ENCODE peak calls at places on chromosomes 7 and 10, in five cellular contexts. One of them, this sample, is unnamed.

GRCh38 chr7:118312051-118312450 is 87.5 kb downstream of the ANKRD7 start:
- DNase-seq in neuronal stem cell: no peak
- DNase-seq in H1: no peak
- DNase-seq in mesendoderm: no peak
- DNase-seq in IMR-90: no peak
- DNase-seq in this sample: no peak

GRCh38 chr7:12786494-12786893 is 99.1 kb downstream of the ARL4A start:
- DNase-seq in neuronal stem cell: no peak
- DNase-seq in H1: no peak
- DNase-seq in IMR-90: no peak
- DNase-seq in mesendoderm: no peak
- DNase-seq in this sample: no peak

GRCh38 chr7:157544226-157544625 is 207.4 kb downstream of the DNAJB6 start:
- DNase-seq in IMR-90: no peak
- DNase-seq in neuronal stem cell: no peak
- DNase-seq in H1: no peak
- DNase-seq in mesendoderm: no peak
- DNase-seq in this sample: no peak

GRCh38 chr7:2821161-2821841 is 22.8 kb downstream of the GNA12 start:
- DNase-seq in neuronal stem cell: no peak
- DNase-seq in mesendoderm: peak
- DNase-seq in H1: peak
- DNase-seq in IMR-90: peak
- DNase-seq in this sample: peak

GRCh38 chr10:50501899-50502556 is 121.7 kb downstream of the SGMS1 start:
- DNase-seq in IMR-90: no peak
- DNase-seq in neuronal stem cell: no peak
- DNase-seq in mesendoderm: peak
- DNase-seq in H1: no peak
- DNase-seq in this sample: no peak

GRCh38 chr10:15335500-15335899 is 35.6 kb downstream of the FAM171A1 start:
- DNase-seq in mesendoderm: no peak
- DNase-seq in IMR-90: no peak
- DNase-seq in H1: no peak
- DNase-seq in neuronal stem cell: no peak
- DNase-seq in this sample: no peak

GRCh38 chr7:142134944-142135343 is 23.4 kb downstream of the MGAM2 start:
- DNase-seq in mesendoderm: no peak
- DNase-seq in neuronal stem cell: no peak
- DNase-seq in IMR-90: no peak
- DNase-seq in H1: no peak
- DNase-seq in this sample: no peak

GRCh38 chr7:116354546-116355422 is 144.4 kb downstream of the TES start:
- DNase-seq in IMR-90: peak
- DNase-seq in neuronal stem cell: no peak
- DNase-seq in H1: peak
- DNase-seq in mesendoderm: peak
- DNase-seq in this sample: peak

GRCh38 chr7:22799633-22800032 is 23.0 kb downstream of the TOMM7 start:
- DNase-seq in neuronal stem cell: no peak
- DNase-seq in mesendoderm: no peak
- DNase-seq in H1: no peak
- DNase-seq in IMR-90: peak
- DNase-seq in this sample: no peak

GRCh38 chr10:88490216-88490980 is 92.7 kb downstream of the RNLS start:
- DNase-seq in IMR-90: no peak
- DNase-seq in H1: no peak
- DNase-seq in neuronal stem cell: no peak
- DNase-seq in mesendoderm: no peak
- DNase-seq in this sample: no peak

GRCh38 chr10:67868132-67868531 is 16.3 kb upstream of the SIRT1 start:
- DNase-seq in neuronal stem cell: no peak
- DNase-seq in mesendoderm: no peak
- DNase-seq in H1: no peak
- DNase-seq in IMR-90: no peak
- DNase-seq in this sample: no peak

GRCh38 chr10:58773351-58773750 is 260.7 kb downstream of the BICC1 start:
- DNase-seq in neuronal stem cell: no peak
- DNase-seq in H1: no peak
- DNase-seq in mesendoderm: no peak
- DNase-seq in IMR-90: peak
- DNase-seq in this sample: no peak

GRCh38 chr10:122999347-122999746 is 9.2 kb downstream of the IKZF5 start:
- DNase-seq in IMR-90: no peak
- DNase-seq in H1: no peak
- DNase-seq in mesendoderm: no peak
- DNase-seq in neuronal stem cell: no peak
- DNase-seq in this sample: no peak

GRCh38 chr7:1620835-1621234 is 49.2 kb upstream of the ELFN1 start:
- DNase-seq in H1: no peak
- DNase-seq in mesendoderm: no peak
- DNase-seq in IMR-90: no peak
- DNase-seq in neuronal stem cell: no peak
- DNase-seq in this sample: no peak

DNA sequence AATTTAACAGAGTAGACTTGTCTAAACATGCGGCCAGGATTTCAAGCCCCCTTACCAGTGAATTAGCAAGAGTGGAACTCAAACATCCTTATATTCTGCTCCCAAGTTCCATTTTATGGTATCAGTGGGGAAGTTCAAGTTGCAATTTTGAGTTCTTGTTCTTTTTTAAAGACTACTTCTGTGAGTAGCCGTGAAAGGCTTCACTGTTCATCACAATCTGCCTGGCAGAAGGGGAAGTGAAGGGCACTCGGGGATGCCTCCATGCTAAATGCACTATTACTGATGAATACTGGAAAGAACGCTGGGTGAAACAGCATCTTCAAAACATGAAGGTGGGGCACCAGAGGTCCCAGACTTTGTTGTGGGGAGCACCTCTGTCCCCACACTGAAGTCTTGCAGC is 22.4 kb upstream of the FGL2 start:
- DNase-seq in mesendoderm: no peak
- DNase-seq in H1: no peak
- DNase-seq in neuronal stem cell: no peak
- DNase-seq in IMR-90: no peak
- DNase-seq in this sample: no peak
- H3K4me2 ChIP-seq in mesendoderm: no peak
- H3K4me2 ChIP-seq in H1: no peak
- H3K4me2 ChIP-seq in neuronal stem cell: no peak
- H3K4me2 ChIP-seq in IMR-90: no peak
- H3K4me2 ChIP-seq in this sample: no peak

GRCh38 chr10:126935263-126935946 is 30.2 kb downstream of the DOCK1 start:
- DNase-seq in IMR-90: peak
- DNase-seq in neuronal stem cell: no peak
- DNase-seq in H1: no peak
- DNase-seq in mesendoderm: no peak
- DNase-seq in this sample: no peak
- H3K18ac ChIP-seq in IMR-90: no peak
- H3K18ac ChIP-seq in neuronal stem cell: peak
- H3K18ac ChIP-seq in H1: no peak
- H3K18ac ChIP-seq in mesendoderm: no peak
- H3K18ac ChIP-seq in this sample: no peak

DNA sequence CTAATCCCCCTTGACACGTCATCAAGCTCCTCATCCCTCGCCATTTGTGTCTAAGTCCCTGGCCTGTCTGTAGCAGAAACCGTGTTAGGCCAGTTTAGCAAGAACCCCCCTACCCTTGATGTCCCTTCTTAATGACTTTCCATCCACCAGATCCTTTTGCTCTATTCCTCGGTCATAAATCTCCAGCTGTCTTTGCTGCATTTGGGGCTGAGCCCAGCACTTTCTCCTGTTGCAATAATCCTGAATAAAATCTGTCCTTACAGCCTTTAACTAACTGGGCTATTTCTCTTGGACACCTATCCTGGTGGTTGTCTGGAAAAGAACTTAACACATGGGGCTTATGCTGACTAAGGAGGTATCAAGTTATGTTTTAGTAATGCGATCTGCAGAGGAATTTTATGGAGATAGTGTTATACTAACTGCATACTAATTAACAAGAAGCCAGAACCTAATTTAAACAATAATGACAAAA is 244.9 kb downstream of the TNS3 start:
- DNase-seq in H1: no peak
- DNase-seq in mesendoderm: no peak
- DNase-seq in neuronal stem cell: no peak
- DNase-seq in IMR-90: no peak
- DNase-seq in this sample: no peak
- H3K4me2 ChIP-seq in H1: no peak
- H3K4me2 ChIP-seq in mesendoderm: no peak
- H3K4me2 ChIP-seq in neuronal stem cell: no peak
- H3K4me2 ChIP-seq in IMR-90: no peak
- H3K4me2 ChIP-seq in this sample: no peak

DNA sequence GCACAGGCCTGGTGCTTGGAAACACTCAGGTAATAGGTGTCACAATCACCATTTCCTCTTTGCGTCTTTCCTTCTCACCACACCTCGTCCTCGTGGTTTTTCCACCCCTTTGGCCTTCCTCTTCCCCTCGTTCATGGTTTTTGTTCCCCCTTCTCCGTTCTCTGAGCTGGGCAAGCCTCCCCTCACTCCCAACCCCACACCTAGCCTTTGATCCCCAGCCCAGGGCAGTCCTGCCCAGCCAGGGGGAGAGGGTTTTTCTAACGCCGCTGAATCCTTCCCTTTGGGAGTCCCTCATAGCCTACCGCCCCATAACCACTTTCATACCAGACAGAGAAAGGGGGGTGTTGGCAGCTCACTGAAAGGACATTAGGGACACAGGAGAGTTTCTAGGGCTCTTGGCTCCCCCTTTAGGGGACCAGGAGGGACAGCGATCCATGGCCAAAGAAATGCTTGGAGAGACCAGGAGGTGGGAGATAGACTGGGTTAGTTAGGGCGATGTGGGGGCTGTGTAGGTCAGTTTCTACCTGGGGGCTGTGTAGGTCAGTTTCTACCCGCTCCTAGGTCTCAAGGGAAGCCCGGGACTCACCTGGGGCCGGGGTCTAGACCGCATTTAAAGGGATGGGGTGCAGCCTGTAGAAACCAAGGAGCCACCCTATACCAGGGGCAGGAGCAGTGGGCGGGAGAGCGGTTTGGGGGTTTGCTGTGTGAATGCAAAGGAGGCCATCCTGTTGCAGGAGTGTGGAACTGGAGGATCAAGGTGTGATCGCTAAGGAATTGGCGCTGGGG is 1.4 kb downstream of the EPHB4 start:
- DNase-seq in neuronal stem cell: no peak
- DNase-seq in mesendoderm: peak
- DNase-seq in H1: no peak
- DNase-seq in IMR-90: peak
- DNase-seq in this sample: no peak
- H3K18ac ChIP-seq in neuronal stem cell: peak
- H3K18ac ChIP-seq in mesendoderm: peak
- H3K18ac ChIP-seq in H1: peak
- H3K18ac ChIP-seq in IMR-90: no peak
- H3K18ac ChIP-seq in this sample: no peak

This sample was measured in H9.